ENCODE peak calls at places on chromosomes 11 and 22, in eight cellular contexts. J, T, F, H, Z, Y, N and Q are unnamed samples.

GRCh38 chr22:41539146-41540005 is 4.9 kb downstream of the POLR3H start:
- DNase-seq in J (no peak), T (no peak), F (no peak), H (no peak), Z (no peak), Y (no peak), N (no peak), Q (no peak)

GRCh38 chr11:77074626-77075221 is 8.0 kb downstream of the CAPN5 start:
- DNase-seq in J (no peak), T (no peak), F (no peak), H (peak), Z (no peak), Y (peak), N (no peak), Q (no peak)

GRCh38 chr11:110715541-110715940 is 3.3 kb upstream of the ARHGAP20 start:
- DNase-seq in J (peak), T (no peak), F (no peak), H (no peak), Z (no peak), Y (no peak), N (no peak), Q (no peak)

GRCh38 chr11:127925430-127925829 is 661.9 kb downstream of the ETS1 start:
- DNase-seq in J (peak), T (no peak), F (no peak), H (no peak), Z (no peak), Y (no peak), N (no peak), Q (no peak)

GRCh38 chr11:19970944-19971343 is 189.3 kb downstream of the DBX1 start:
- DNase-seq in J (no peak), T (no peak), F (no peak), H (no peak), Z (no peak), Y (no peak), N (peak), Q (no peak)

GRCh38 chr11:65651589-65652510 is 10.9 kb downstream of the RELA start:
- DNase-seq in J (peak), T (no peak), F (peak), H (no peak), Z (no peak), Y (peak), N (no peak), Q (no peak)

GRCh38 chr22:35352214-35353111 is 28.4 kb upstream of the HMOX1 start:
- DNase-seq in J (no peak), T (peak), F (peak), H (no peak), Z (no peak), Y (peak), N (peak), Q (peak)

GRCh38 chr11:63573881-63574855 is 11.0 kb upstream of the PLAAT2 start:
- DNase-seq in J (peak), T (peak), F (peak), H (peak), Z (no peak), Y (peak), N (no peak), Q (no peak)

GRCh38 chr11:77170107-77170506 is 42.1 kb downstream of the MYO7A start:
- DNase-seq in J (no peak), T (no peak), F (no peak), H (no peak), Z (no peak), Y (no peak), N (no peak), Q (no peak)

GRCh38 chr11:116257871-116258270 is 514.9 kb downstream of the BUD13 start:
- DNase-seq in J (no peak), T (no peak), F (no peak), H (no peak), Z (no peak), Y (no peak), N (no peak), Q (no peak)

GRCh38 chr22:33274214-33274828 is 216.1 kb upstream of the SYN3 start:
- DNase-seq in J (no peak), T (no peak), F (peak), H (no peak), Z (no peak), Y (no peak), N (peak), Q (peak)

GRCh38 chr11:25612806-25613205 is 719.1 kb upstream of the ANO3 start:
- DNase-seq in J (no peak), T (no peak), F (no peak), H (no peak), Z (no peak), Y (no peak), N (no peak), Q (no peak)

GRCh38 chr11:129950319-129951034 is 52.2 kb downstream of the PRDM10 start:
- DNase-seq in J (peak), T (no peak), F (no peak), H (no peak), Z (no peak), Y (no peak), N (no peak), Q (no peak)

GRCh38 chr11:17129003-17129402 is 51.5 kb upstream of the RPS13 start:
- DNase-seq in J (peak), T (no peak), F (no peak), H (no peak), Z (no peak), Y (no peak), N (no peak), Q (no peak)

GRCh38 chr11:78212586-78213371 is 24.1 kb downstream of the USP35 start:
- DNase-seq in J (peak), T (no peak), F (no peak), H (no peak), Z (no peak), Y (no peak), N (no peak), Q (no peak)

GRCh38 chr11:116078101-116078561 is 573.9 kb upstream of the CADM1 start:
- DNase-seq in J (peak), T (no peak), F (peak), H (no peak), Z (no peak), Y (no peak), N (no peak), Q (peak)

GRCh38 chr11:18393581-18394299 is 623 bp upstream of the LDHA start:
- DNase-seq in J (no peak), T (no peak), F (no peak), H (no peak), Z (no peak), Y (no peak), N (no peak), Q (no peak)

GRCh38 chr11:87292598-87292997 is 254.9 kb downstream of the TMEM135 start:
- DNase-seq in J (no peak), T (no peak), F (no peak), H (no peak), Z (no peak), Y (no peak), N (no peak), Q (no peak)

GRCh38 chr11:12223771-12224536 is 113.6 kb downstream of the MICAL2 start:
- DNase-seq in J (peak), T (no peak), F (peak), H (no peak), Z (no peak), Y (no peak), N (no peak), Q (no peak)

GRCh38 chr22:44458044-44459020 is 39.7 kb downstream of the RTL6 start:
- DNase-seq in J (no peak), T (no peak), F (no peak), H (no peak), Z (no peak), Y (no peak), N (no peak), Q (no peak)

GRCh38 chr11:94449437-94449836 is 44.2 kb downstream of the MRE11 start:
- DNase-seq in J (peak), T (no peak), F (peak), H (no peak), Z (peak), Y (no peak), N (no peak), Q (no peak)

GRCh38 chr11:123404626-123405025 is 25.4 kb upstream of the GRAMD1B start:
- DNase-seq in J (no peak), T (no peak), F (no peak), H (no peak), Z (no peak), Y (no peak), N (no peak), Q (no peak)

GRCh38 chr11:47189100-47189834 is 3.0 kb upstream of the PACSIN3 start:
- DNase-seq in J (peak), T (no peak), F (peak), H (no peak), Z (no peak), Y (no peak), N (no peak), Q (no peak)

GRCh38 chr11:31236052-31236652 is 133.4 kb downstream of the DCDC1 start:
- DNase-seq in J (peak), T (no peak), F (peak), H (no peak), Z (no peak), Y (no peak), N (no peak), Q (no peak)

GRCh38 chr11:18802381-18803257 is 11.0 kb upstream of the PTPN5 start:
- DNase-seq in J (peak), T (peak), F (peak), H (peak), Z (peak), Y (peak), N (no peak), Q (peak)